ENCODE peak calls at places on chromosomes 11 and 22, in six cellular contexts. One of them, this sample, is unnamed. For H3K9me3, the result is how much of the 10 kb centered on the place peaks cover.

GRCh38 chr11:117281159-117281558 is 10.0 kb upstream of the BACE1-AS start:
- DNase-seq in OCI-LY7: no peak
- DNase-seq in body of pancreas: no peak
- DNase-seq in spleen: no peak
- DNase-seq in right lobe of liver: no peak
- DNase-seq in IMR-90: peak
- DNase-seq in this sample: no peak

GRCh38 chr11:70948855-70949551 is 303.4 kb downstream of the SHANK2 start:
- DNase-seq in OCI-LY7: no peak
- DNase-seq in body of pancreas: peak
- DNase-seq in spleen: no peak
- DNase-seq in right lobe of liver: peak
- DNase-seq in IMR-90: no peak
- DNase-seq in this sample: peak

GRCh38 chr11:126336646-126337045 is 18.8 kb upstream of the ST3GAL4 start:
- DNase-seq in OCI-LY7: no peak
- DNase-seq in body of pancreas: no peak
- DNase-seq in spleen: peak
- DNase-seq in right lobe of liver: no peak
- DNase-seq in IMR-90: no peak
- DNase-seq in this sample: no peak

GRCh38 chr11:11989774-11990744 is 18.4 kb downstream of the DKK3 start:
- DNase-seq in OCI-LY7: no peak
- DNase-seq in body of pancreas: no peak
- DNase-seq in spleen: no peak
- DNase-seq in right lobe of liver: no peak
- DNase-seq in IMR-90: no peak
- DNase-seq in this sample: no peak

GRCh38 chr11:250740-251299 is 14.0 kb downstream of the PSMD13 start:
- DNase-seq in OCI-LY7: peak
- DNase-seq in body of pancreas: peak
- DNase-seq in spleen: peak
- DNase-seq in right lobe of liver: no peak
- DNase-seq in IMR-90: peak
- DNase-seq in this sample: peak

GRCh38 chr11:30535818-30536217 is 50.3 kb downstream of the MPPED2 start:
- DNase-seq in OCI-LY7: no peak
- DNase-seq in body of pancreas: no peak
- DNase-seq in spleen: no peak
- DNase-seq in right lobe of liver: no peak
- DNase-seq in IMR-90: no peak
- DNase-seq in this sample: no peak

GRCh38 chr11:20353829-20354434 is 9.6 kb upstream of the HTATIP2 start:
- DNase-seq in OCI-LY7: peak
- DNase-seq in body of pancreas: peak
- DNase-seq in spleen: no peak
- DNase-seq in right lobe of liver: no peak
- DNase-seq in IMR-90: peak
- DNase-seq in this sample: no peak

GRCh38 chr11:79708319-79708928 is 267.6 kb upstream of the TENM4 start:
- DNase-seq in OCI-LY7: peak
- DNase-seq in body of pancreas: no peak
- DNase-seq in spleen: no peak
- DNase-seq in right lobe of liver: no peak
- DNase-seq in IMR-90: peak
- DNase-seq in this sample: no peak

GRCh38 chr11:130315354-130315970 is 745 bp upstream of the ZBTB44 start:
- DNase-seq in OCI-LY7: peak
- DNase-seq in body of pancreas: peak
- DNase-seq in spleen: peak
- DNase-seq in right lobe of liver: peak
- DNase-seq in IMR-90: no peak
- DNase-seq in this sample: peak

GRCh38 chr11:20089796-20090653 is 70.2 kb downstream of the DBX1 start:
- DNase-seq in OCI-LY7: no peak
- DNase-seq in body of pancreas: peak
- DNase-seq in spleen: no peak
- DNase-seq in right lobe of liver: no peak
- DNase-seq in IMR-90: peak
- DNase-seq in this sample: no peak

GRCh38 chr11:291281-292210 is 2.6 kb downstream of the PGGHG start:
- DNase-seq in OCI-LY7: no peak
- DNase-seq in body of pancreas: peak
- DNase-seq in spleen: peak
- DNase-seq in right lobe of liver: peak
- DNase-seq in IMR-90: no peak
- DNase-seq in this sample: no peak

GRCh38 chr11:23138761-23139160 is 278.5 kb upstream of the CCDC179 start:
- DNase-seq in OCI-LY7: no peak
- DNase-seq in body of pancreas: no peak
- DNase-seq in spleen: no peak
- DNase-seq in right lobe of liver: no peak
- DNase-seq in IMR-90: no peak
- DNase-seq in this sample: no peak

GRCh38 chr11:94130589-94131362 is 2.1 kb downstream of the PANX1 start:
- DNase-seq in OCI-LY7: no peak
- DNase-seq in body of pancreas: no peak
- DNase-seq in spleen: no peak
- DNase-seq in right lobe of liver: no peak
- DNase-seq in IMR-90: peak
- DNase-seq in this sample: no peak

GRCh38 chr11:76237914-76238313 is 31.6 kb upstream of the WNT11 start:
- DNase-seq in OCI-LY7: no peak
- DNase-seq in body of pancreas: no peak
- DNase-seq in spleen: no peak
- DNase-seq in right lobe of liver: no peak
- DNase-seq in IMR-90: peak
- DNase-seq in this sample: no peak

GRCh38 chr11:107591098-107591445 is at the start of gene ELMOD1:
- DNase-seq in OCI-LY7: no peak
- DNase-seq in body of pancreas: peak
- DNase-seq in spleen: peak
- DNase-seq in right lobe of liver: peak
- DNase-seq in IMR-90: peak
- DNase-seq in this sample: peak

GRCh38 chr11:47318166-47318565 is 34.3 kb downstream of the MYBPC3 start:
- DNase-seq in OCI-LY7: no peak
- DNase-seq in body of pancreas: no peak
- DNase-seq in spleen: no peak
- DNase-seq in right lobe of liver: no peak
- DNase-seq in IMR-90: no peak
- DNase-seq in this sample: no peak

GRCh38 chr11:121890377-121890776 is 225.6 kb downstream of the BLID start:
- DNase-seq in OCI-LY7: no peak
- DNase-seq in body of pancreas: no peak
- DNase-seq in spleen: no peak
- DNase-seq in right lobe of liver: no peak
- DNase-seq in IMR-90: peak
- DNase-seq in this sample: no peak

GRCh38 chr22:38756631-38757463 is 1.0 kb upstream of the SUN2 start:
- DNase-seq in OCI-LY7: peak
- DNase-seq in body of pancreas: peak
- DNase-seq in spleen: peak
- DNase-seq in right lobe of liver: no peak
- DNase-seq in IMR-90: no peak
- DNase-seq in this sample: no peak

GRCh38 chr22:42651134-42651533 is 1.9 kb upstream of the CYB5R3 start:
- DNase-seq in OCI-LY7: no peak
- DNase-seq in body of pancreas: no peak
- DNase-seq in spleen: no peak
- DNase-seq in right lobe of liver: no peak
- DNase-seq in IMR-90: peak
- DNase-seq in this sample: no peak

GRCh38 chr11:1089738-1090599 is 15.3 kb downstream of the MUC2 start:
- DNase-seq in OCI-LY7: no peak
- DNase-seq in body of pancreas: no peak
- DNase-seq in spleen: peak
- DNase-seq in right lobe of liver: no peak
- DNase-seq in IMR-90: no peak
- DNase-seq in this sample: peak

GRCh38 chr22:33073989-33074391 is 15.8 kb upstream of the SYN3 start:
- DNase-seq in OCI-LY7: no peak
- DNase-seq in body of pancreas: no peak
- DNase-seq in spleen: no peak
- DNase-seq in right lobe of liver: no peak
- DNase-seq in IMR-90: no peak
- DNase-seq in this sample: no peak

GRCh38 chr11:2289859-2290258 is 11.9 kb downstream of the C11orf21 start:
- DNase-seq in OCI-LY7: no peak
- DNase-seq in body of pancreas: no peak
- DNase-seq in spleen: no peak
- DNase-seq in right lobe of liver: peak
- DNase-seq in IMR-90: no peak
- DNase-seq in this sample: no peak

GRCh38 chr11:119169272-119169719 is 771 bp downstream of the NLRX1 start:
- DNase-seq in OCI-LY7: peak
- DNase-seq in body of pancreas: peak
- DNase-seq in spleen: peak
- DNase-seq in right lobe of liver: no peak
- DNase-seq in IMR-90: no peak
- DNase-seq in this sample: peak

GRCh38 chr11:65014146-65014960 is at the start of gene ARL2:
- DNase-seq in OCI-LY7: no peak
- DNase-seq in body of pancreas: no peak
- DNase-seq in spleen: peak
- DNase-seq in right lobe of liver: peak
- DNase-seq in IMR-90: no peak
- DNase-seq in this sample: peak

GRCh38 chr22:41994506-41994905 is 4.1 kb upstream of the WBP2NL start:
- DNase-seq in OCI-LY7: no peak
- DNase-seq in body of pancreas: no peak
- DNase-seq in spleen: peak
- DNase-seq in right lobe of liver: no peak
- DNase-seq in IMR-90: no peak
- DNase-seq in this sample: no peak

GRCh38 chr11:117143390-117143789 is 697 bp upstream of the PAFAH1B2 start:
- DNase-seq in OCI-LY7: peak
- DNase-seq in body of pancreas: peak
- DNase-seq in spleen: no peak
- DNase-seq in right lobe of liver: peak
- DNase-seq in IMR-90: peak
- DNase-seq in this sample: peak

DNA sequence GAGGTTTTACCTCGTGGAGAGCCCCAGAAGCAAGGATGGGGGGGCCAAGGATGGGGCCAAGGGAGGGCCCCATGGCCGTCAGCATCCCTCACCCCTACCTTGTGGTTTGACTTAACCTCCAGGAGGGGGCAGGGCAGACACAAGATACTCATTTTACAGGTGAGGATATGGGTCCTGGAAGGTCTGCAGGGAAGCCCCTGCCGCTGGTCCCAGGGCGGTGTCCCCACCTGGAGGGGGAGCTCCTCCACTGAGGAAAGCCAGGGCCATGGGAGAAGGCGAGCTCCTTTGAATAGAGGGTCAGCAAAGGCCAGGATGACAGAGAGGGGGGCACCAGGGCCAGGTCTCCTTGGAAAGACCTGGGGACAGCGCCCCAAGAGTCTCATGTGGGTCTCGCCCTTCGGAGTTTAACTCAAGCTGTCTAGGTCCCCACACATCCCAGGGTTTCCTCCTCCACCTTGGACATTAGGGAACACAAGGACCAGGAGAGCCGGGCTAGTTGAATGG is 5.9 kb upstream of the ADORA2A start:
- DNase-seq in OCI-LY7: peak
- DNase-seq in body of pancreas: no peak
- DNase-seq in spleen: no peak
- DNase-seq in right lobe of liver: peak
- DNase-seq in IMR-90: no peak
- DNase-seq in this sample: no peak
- TF ChIP-seq CTCF in OCI-LY7: peak
- TF ChIP-seq CTCF in body of pancreas: no peak
- TF ChIP-seq CTCF in spleen: no peak
- TF ChIP-seq CTCF in right lobe of liver: peak
- TF ChIP-seq CTCF in IMR-90: no peak
- TF ChIP-seq CTCF in this sample: peak

GRCh38 chr11:60854847-60855725 is 664 bp downstream of the PTGDR2 start:
- DNase-seq in OCI-LY7: no peak
- DNase-seq in body of pancreas: no peak
- DNase-seq in spleen: peak
- DNase-seq in right lobe of liver: no peak
- DNase-seq in IMR-90: no peak
- DNase-seq in this sample: no peak
- H3K27ac ChIP-seq in OCI-LY7: no peak
- H3K27ac ChIP-seq in body of pancreas: no peak
- H3K27ac ChIP-seq in spleen: no peak
- H3K27ac ChIP-seq in right lobe of liver: no peak
- H3K27ac ChIP-seq in IMR-90: no peak
- H3K27ac ChIP-seq in this sample: peak

GRCh38 chr22:49521787-49522224 is 305.9 kb downstream of the BRD1 start:
- DNase-seq in OCI-LY7: no peak
- DNase-seq in body of pancreas: no peak
- DNase-seq in spleen: peak
- DNase-seq in right lobe of liver: no peak
- DNase-seq in IMR-90: no peak
- DNase-seq in this sample: no peak
- H3K9me3 ChIP-seq in OCI-LY7: under half
- H3K9me3 ChIP-seq in body of pancreas: under half
- H3K9me3 ChIP-seq in spleen: under half
- H3K9me3 ChIP-seq in right lobe of liver: under half
- H3K9me3 ChIP-seq in IMR-90: half or more
- H3K9me3 ChIP-seq in this sample: under half

DNA sequence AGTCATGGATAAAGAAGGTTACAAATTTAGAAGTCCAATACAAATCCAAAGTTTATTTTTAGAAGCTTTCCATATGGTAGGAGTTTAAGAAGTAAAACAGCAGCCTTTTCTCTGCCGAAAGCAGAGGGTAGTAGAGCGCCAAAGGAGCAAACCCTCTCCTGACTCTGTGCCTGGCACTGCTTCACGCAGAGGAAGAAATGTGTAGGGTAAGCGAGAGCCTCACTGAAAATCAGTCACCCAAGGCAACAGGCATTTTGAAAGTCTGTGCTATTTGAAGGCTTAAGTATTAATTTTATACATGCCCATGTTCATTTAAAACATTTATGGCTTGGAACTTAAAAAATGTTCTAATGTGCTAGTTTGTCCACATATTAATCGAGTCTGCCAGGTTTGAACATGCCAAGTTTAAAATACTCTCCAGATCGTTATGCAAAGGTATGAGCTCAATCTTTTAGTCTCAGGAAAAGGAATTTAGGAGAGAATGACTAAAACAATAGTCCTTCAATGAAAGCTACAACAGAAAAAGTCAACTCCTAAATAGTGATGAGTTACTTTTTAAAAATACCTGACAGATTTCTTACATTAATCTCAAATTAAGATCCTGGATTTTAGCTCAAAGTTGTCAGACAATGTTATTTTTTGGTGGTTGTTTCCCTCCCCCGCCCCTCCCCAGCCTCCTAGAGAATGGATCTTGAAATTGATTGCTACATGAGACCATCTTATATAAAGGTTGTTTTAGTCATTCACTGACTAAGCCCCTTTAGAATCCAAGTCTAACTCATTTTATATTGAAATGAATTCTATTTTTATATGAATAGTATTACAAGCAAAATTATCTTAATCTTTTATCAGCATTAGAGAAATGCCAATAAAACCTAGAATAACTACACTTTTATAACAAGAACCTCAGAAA is 38.7 kb downstream of the MRTFA start:
- DNase-seq in OCI-LY7: no peak
- DNase-seq in body of pancreas: peak
- DNase-seq in spleen: no peak
- DNase-seq in right lobe of liver: no peak
- DNase-seq in IMR-90: peak
- DNase-seq in this sample: no peak
- TF ChIP-seq CTCF in OCI-LY7: no peak
- TF ChIP-seq CTCF in body of pancreas: no peak
- TF ChIP-seq CTCF in spleen: no peak
- TF ChIP-seq CTCF in right lobe of liver: no peak
- TF ChIP-seq CTCF in IMR-90: no peak
- TF ChIP-seq CTCF in this sample: no peak

GRCh38 chr11:62401356-62401755 is 17.5 kb upstream of the SCGB1A1 start:
- DNase-seq in OCI-LY7: no peak
- DNase-seq in body of pancreas: no peak
- DNase-seq in spleen: peak
- DNase-seq in right lobe of liver: no peak
- DNase-seq in IMR-90: no peak
- DNase-seq in this sample: no peak
- H3K27ac ChIP-seq in OCI-LY7: no peak
- H3K27ac ChIP-seq in body of pancreas: no peak
- H3K27ac ChIP-seq in spleen: no peak
- H3K27ac ChIP-seq in right lobe of liver: no peak
- H3K27ac ChIP-seq in IMR-90: no peak
- H3K27ac ChIP-seq in this sample: peak

This sample was measured in heart right ventricle.